ENCODE peak calls at places on chromosomes 2 and 18, in seven cellular contexts. O, Z, K, V, R, N and L are unnamed samples.

GRCh38 chr2:205511666-205512065 is 170.6 kb upstream of the NRP2 start:
- DNase-seq in O (no peak), Z (peak; percentile 7), K (no peak), V (no peak), R (no peak), N (no peak), L (no peak)

GRCh38 chr18:36366994-36367839 is 69.7 kb downstream of the FHOD3 start:
- DNase-seq in O (no peak), Z (no peak), K (no peak), V (no peak), R (no peak), N (peak; percentile 83), L (peak; percentile 89)

GRCh38 chr2:85445316-85446295 is 27.1 kb downstream of the SH2D6 start:
- DNase-seq in O (no peak), Z (peak; percentile 60), K (no peak), V (no peak), R (peak; percentile 84), N (peak; percentile 84), L (peak; percentile 73)

GRCh38 chr2:17979707-17980106 is 101.2 kb downstream of the KCNS3 start:
- DNase-seq in O (no peak), Z (no peak), K (no peak), V (no peak), R (no peak), N (no peak), L (no peak)

GRCh38 chr2:20562540-20563225 is 88.2 kb downstream of the HS1BP3 start:
- DNase-seq in O (no peak), Z (no peak), K (no peak), V (no peak), R (no peak), N (no peak), L (no peak)

GRCh38 chr18:49189772-49190171 is 239.0 kb upstream of the SMAD7 start:
- DNase-seq in O (no peak), Z (peak; percentile 53), K (no peak), V (no peak), R (no peak), N (no peak), L (no peak)

GRCh38 chr2:202376460-202377307 is 557 bp downstream of the BMPR2 start:
- DNase-seq in O (no peak), Z (peak; percentile 52), K (peak; percentile 30), V (peak; percentile 32), R (peak; percentile 67), N (peak; percentile 81), L (peak; percentile 82)

GRCh38 chr2:75494137-75494769 is 66.5 kb downstream of the EVA1A start:
- DNase-seq in O (no peak), Z (no peak), K (no peak), V (no peak), R (no peak), N (no peak), L (no peak)

GRCh38 chr2:169343202-169343601 is 19.1 kb downstream of the LRP2 start:
- DNase-seq in O (no peak), Z (no peak), K (no peak), V (no peak), R (no peak), N (no peak), L (no peak)

GRCh38 chr2:140627136-140627535 is 1503.7 kb downstream of the LRP1B start:
- DNase-seq in O (no peak), Z (no peak), K (no peak), V (no peak), R (no peak), N (no peak), L (no peak)

GRCh38 chr18:26443853-26444252 is 104.5 kb downstream of the KCTD1 start:
- DNase-seq in O (no peak), Z (no peak), K (no peak), V (no peak), R (no peak), N (no peak), L (no peak)

GRCh38 chr18:57214976-57215375 is 68.1 kb downstream of the BOD1L2 start:
- DNase-seq in O (no peak), Z (no peak), K (no peak), V (no peak), R (no peak), N (no peak), L (no peak)

GRCh38 chr2:177693658-177694334 is 301.2 kb downstream of the AGPS start:
- DNase-seq in O (no peak), Z (no peak), K (no peak), V (no peak), R (no peak), N (no peak), L (no peak)

GRCh38 chr2:22281033-22281432 is 1103.9 kb upstream of the KLHL29 start:
- DNase-seq in O (no peak), Z (peak; percentile 91), K (peak; percentile 19), V (no peak), R (no peak), N (no peak), L (no peak)

GRCh38 chr2:53786371-53787254 is at the start of the genes ASB3 and ERLEC1:
- DNase-seq in O (peak; percentile 85), Z (peak; percentile 83), K (peak; percentile 67), V (peak; percentile 81), R (peak; percentile 93), N (peak; percentile 97), L (peak; percentile 91)

GRCh38 chr2:230895536-230896345 is 29.3 kb downstream of the GPR55 start:
- DNase-seq in O (no peak), Z (no peak), K (no peak), V (no peak), R (peak; percentile 27), N (peak; percentile 40), L (peak; percentile 55)

GRCh38 chr2:207143474-207144190 is 22.1 kb downstream of the KLF7 start:
- DNase-seq in O (no peak), Z (peak; percentile 83), K (no peak), V (peak; percentile 21), R (no peak), N (peak; percentile 83), L (peak; percentile 90)

GRCh38 chr2:120438301-120439066 is 92.5 kb downstream of the INHBB start:
- DNase-seq in O (no peak), Z (no peak), K (no peak), V (no peak), R (no peak), N (no peak), L (peak; percentile 45)

GRCh38 chr2:121831841-121832240 is 76.4 kb downstream of the TSN start:
- DNase-seq in O (no peak), Z (no peak), K (no peak), V (no peak), R (no peak), N (no peak), L (no peak)

GRCh38 chr18:32271649-32272324 is 81.9 kb downstream of the MEP1B start:
- DNase-seq in O (no peak), Z (peak; percentile 80), K (no peak), V (no peak), R (peak; percentile 28), N (no peak), L (no peak)

GRCh38 chr2:58660046-58660445 is 418.9 kb upstream of the FANCL start:
- DNase-seq in O (no peak), Z (no peak), K (no peak), V (no peak), R (no peak), N (no peak), L (no peak)

GRCh38 chr2:85318222-85319182 is 9.3 kb downstream of the TGOLN2 start:
- DNase-seq in O (no peak), Z (peak; percentile 76), K (no peak), V (no peak), R (peak; percentile 24), N (no peak), L (no peak)

GRCh38 chr2:57842531-57842930 is 204.1 kb upstream of the VRK2 start:
- DNase-seq in O (no peak), Z (no peak), K (no peak), V (no peak), R (peak; percentile 83), N (no peak), L (no peak)

GRCh38 chr18:3914116-3914515 is 464.1 kb downstream of the TGIF1 start:
- DNase-seq in O (no peak), Z (no peak), K (no peak), V (no peak), R (no peak), N (no peak), L (no peak)

GRCh38 chr2:25375371-25375988 is 33.8 kb upstream of the DNMT3A start:
- DNase-seq in O (no peak), Z (no peak), K (no peak), V (no peak), R (no peak), N (peak; percentile 61), L (no peak)

GRCh38 chr2:122451040-122451439 is 695.6 kb downstream of the TSN start:
- DNase-seq in O (no peak), Z (peak; percentile 33), K (no peak), V (no peak), R (peak; percentile 34), N (no peak), L (no peak)

GRCh38 chr2:204453730-204454167 is 91.5 kb upstream of the PARD3B start:
- DNase-seq in O (no peak), Z (peak; percentile 10), K (no peak), V (no peak), R (no peak), N (peak; percentile 82), L (no peak)

GRCh38 chr2:118982039-118982438 is 40.0 kb downstream of the MARCO start:
- DNase-seq in O (no peak), Z (no peak), K (no peak), V (no peak), R (no peak), N (no peak), L (peak; percentile 52)

GRCh38 chr2:162025121-162025911 is 48.7 kb downstream of the DPP4 start:
- DNase-seq in O (no peak), Z (peak; percentile 36), K (no peak), V (no peak), R (no peak), N (no peak), L (no peak)